ENCODE peak calls at places on chromosomes 4 and X, in nine cellular contexts. One of them, this sample, is unnamed.

GRCh38 chr4:165381821-165382373 is 3.1 kb downstream of the CPE start:
- DNase-seq in endodermal cell: no peak
- DNase-seq in tibial nerve: no peak
- DNase-seq in ovary: no peak
- DNase-seq in gastrocnemius medialis: no peak
- DNase-seq in GM06990: no peak
- DNase-seq in activated CD8-positive, alpha-beta T cell treated with anti-CD3 and anti-CD28 coated beads for 36 hours: no peak
- DNase-seq in osteocyte: no peak
- DNase-seq in CD8-positive, alpha-beta T cell: no peak
- DNase-seq in this sample: no peak

GRCh38 chrX:47247206-47247998 is 14.6 kb downstream of the USP11 start:
- DNase-seq in endodermal cell: no peak
- DNase-seq in tibial nerve: no peak
- DNase-seq in ovary: no peak
- DNase-seq in gastrocnemius medialis: no peak
- DNase-seq in GM06990: no peak
- DNase-seq in activated CD8-positive, alpha-beta T cell treated with anti-CD3 and anti-CD28 coated beads for 36 hours: peak
- DNase-seq in osteocyte: no peak
- DNase-seq in CD8-positive, alpha-beta T cell: no peak
- DNase-seq in this sample: no peak

GRCh38 chr4:176755001-176755400 is 37.7 kb downstream of the VEGFC start:
- DNase-seq in endodermal cell: no peak
- DNase-seq in tibial nerve: no peak
- DNase-seq in ovary: no peak
- DNase-seq in gastrocnemius medialis: no peak
- DNase-seq in GM06990: no peak
- DNase-seq in activated CD8-positive, alpha-beta T cell treated with anti-CD3 and anti-CD28 coated beads for 36 hours: no peak
- DNase-seq in osteocyte: no peak
- DNase-seq in CD8-positive, alpha-beta T cell: no peak
- DNase-seq in this sample: no peak

GRCh38 chr4:165631912-165632311 is 241.1 kb upstream of the TLL1 start:
- DNase-seq in endodermal cell: no peak
- DNase-seq in tibial nerve: no peak
- DNase-seq in ovary: no peak
- DNase-seq in gastrocnemius medialis: no peak
- DNase-seq in GM06990: no peak
- DNase-seq in activated CD8-positive, alpha-beta T cell treated with anti-CD3 and anti-CD28 coated beads for 36 hours: no peak
- DNase-seq in osteocyte: no peak
- DNase-seq in CD8-positive, alpha-beta T cell: no peak
- DNase-seq in this sample: no peak

GRCh38 chr4:84826681-84827080 is 139.8 kb downstream of the WDFY3 start:
- DNase-seq in endodermal cell: no peak
- DNase-seq in tibial nerve: no peak
- DNase-seq in ovary: no peak
- DNase-seq in gastrocnemius medialis: no peak
- DNase-seq in GM06990: no peak
- DNase-seq in activated CD8-positive, alpha-beta T cell treated with anti-CD3 and anti-CD28 coated beads for 36 hours: no peak
- DNase-seq in osteocyte: no peak
- DNase-seq in CD8-positive, alpha-beta T cell: no peak
- DNase-seq in this sample: no peak

GRCh38 chr4:53128959-53129358 is 236.9 kb downstream of the SCFD2 start:
- DNase-seq in endodermal cell: no peak
- DNase-seq in tibial nerve: peak
- DNase-seq in ovary: peak
- DNase-seq in gastrocnemius medialis: no peak
- DNase-seq in GM06990: no peak
- DNase-seq in activated CD8-positive, alpha-beta T cell treated with anti-CD3 and anti-CD28 coated beads for 36 hours: no peak
- DNase-seq in osteocyte: no peak
- DNase-seq in CD8-positive, alpha-beta T cell: no peak
- DNase-seq in this sample: no peak

GRCh38 chr4:123631699-123632098 is 235.1 kb downstream of the SPRY1 start:
- DNase-seq in endodermal cell: no peak
- DNase-seq in tibial nerve: no peak
- DNase-seq in ovary: no peak
- DNase-seq in gastrocnemius medialis: no peak
- DNase-seq in GM06990: no peak
- DNase-seq in activated CD8-positive, alpha-beta T cell treated with anti-CD3 and anti-CD28 coated beads for 36 hours: no peak
- DNase-seq in osteocyte: no peak
- DNase-seq in CD8-positive, alpha-beta T cell: no peak
- DNase-seq in this sample: no peak

GRCh38 chr4:152735302-152735917 is 44.1 kb downstream of the TIGD4 start:
- DNase-seq in endodermal cell: no peak
- DNase-seq in tibial nerve: no peak
- DNase-seq in ovary: no peak
- DNase-seq in gastrocnemius medialis: no peak
- DNase-seq in GM06990: peak
- DNase-seq in activated CD8-positive, alpha-beta T cell treated with anti-CD3 and anti-CD28 coated beads for 36 hours: no peak
- DNase-seq in osteocyte: no peak
- DNase-seq in CD8-positive, alpha-beta T cell: no peak
- DNase-seq in this sample: no peak

GRCh38 chrX:16695079-16695676 is 17.3 kb downstream of the CTPS2 start:
- DNase-seq in endodermal cell: peak
- DNase-seq in tibial nerve: peak
- DNase-seq in ovary: peak
- DNase-seq in gastrocnemius medialis: peak
- DNase-seq in GM06990: no peak
- DNase-seq in activated CD8-positive, alpha-beta T cell treated with anti-CD3 and anti-CD28 coated beads for 36 hours: peak
- DNase-seq in osteocyte: peak
- DNase-seq in CD8-positive, alpha-beta T cell: peak
- DNase-seq in this sample: no peak

GRCh38 chrX:136538811-136539210 is 6.8 kb downstream of the VGLL1 start:
- DNase-seq in endodermal cell: no peak
- DNase-seq in tibial nerve: no peak
- DNase-seq in ovary: no peak
- DNase-seq in gastrocnemius medialis: no peak
- DNase-seq in GM06990: no peak
- DNase-seq in activated CD8-positive, alpha-beta T cell treated with anti-CD3 and anti-CD28 coated beads for 36 hours: no peak
- DNase-seq in osteocyte: no peak
- DNase-seq in CD8-positive, alpha-beta T cell: no peak
- DNase-seq in this sample: no peak

GRCh38 chrX:119984652-119985051 is 41.1 kb upstream of the NKAP start:
- DNase-seq in endodermal cell: no peak
- DNase-seq in tibial nerve: no peak
- DNase-seq in ovary: no peak
- DNase-seq in gastrocnemius medialis: no peak
- DNase-seq in GM06990: no peak
- DNase-seq in activated CD8-positive, alpha-beta T cell treated with anti-CD3 and anti-CD28 coated beads for 36 hours: no peak
- DNase-seq in osteocyte: no peak
- DNase-seq in CD8-positive, alpha-beta T cell: no peak
- DNase-seq in this sample: no peak

GRCh38 chr4:1743975-1744374 is 22.7 kb downstream of the TACC3 start:
- DNase-seq in endodermal cell: no peak
- DNase-seq in tibial nerve: no peak
- DNase-seq in ovary: no peak
- DNase-seq in gastrocnemius medialis: no peak
- DNase-seq in GM06990: no peak
- DNase-seq in activated CD8-positive, alpha-beta T cell treated with anti-CD3 and anti-CD28 coated beads for 36 hours: no peak
- DNase-seq in osteocyte: no peak
- DNase-seq in CD8-positive, alpha-beta T cell: no peak
- DNase-seq in this sample: no peak

GRCh38 chr4:82213485-82214162 is 160.2 kb downstream of the HNRNPD start:
- DNase-seq in endodermal cell: no peak
- DNase-seq in tibial nerve: no peak
- DNase-seq in ovary: no peak
- DNase-seq in gastrocnemius medialis: no peak
- DNase-seq in GM06990: no peak
- DNase-seq in activated CD8-positive, alpha-beta T cell treated with anti-CD3 and anti-CD28 coated beads for 36 hours: peak
- DNase-seq in osteocyte: no peak
- DNase-seq in CD8-positive, alpha-beta T cell: no peak
- DNase-seq in this sample: no peak

GRCh38 chr4:8830611-8831200 is 40.9 kb downstream of the HMX1 start:
- DNase-seq in endodermal cell: peak
- DNase-seq in tibial nerve: no peak
- DNase-seq in ovary: no peak
- DNase-seq in gastrocnemius medialis: no peak
- DNase-seq in GM06990: no peak
- DNase-seq in activated CD8-positive, alpha-beta T cell treated with anti-CD3 and anti-CD28 coated beads for 36 hours: no peak
- DNase-seq in osteocyte: peak
- DNase-seq in CD8-positive, alpha-beta T cell: no peak
- DNase-seq in this sample: peak

GRCh38 chr4:166724369-166724768 is 509.9 kb downstream of the SPOCK3 start:
- DNase-seq in endodermal cell: no peak
- DNase-seq in tibial nerve: no peak
- DNase-seq in ovary: no peak
- DNase-seq in gastrocnemius medialis: no peak
- DNase-seq in GM06990: no peak
- DNase-seq in activated CD8-positive, alpha-beta T cell treated with anti-CD3 and anti-CD28 coated beads for 36 hours: no peak
- DNase-seq in osteocyte: no peak
- DNase-seq in CD8-positive, alpha-beta T cell: no peak
- DNase-seq in this sample: no peak

GRCh38 chr4:188162698-188163097 is 23.5 kb downstream of the TRIML1 start:
- DNase-seq in endodermal cell: no peak
- DNase-seq in tibial nerve: no peak
- DNase-seq in ovary: no peak
- DNase-seq in gastrocnemius medialis: no peak
- DNase-seq in GM06990: no peak
- DNase-seq in activated CD8-positive, alpha-beta T cell treated with anti-CD3 and anti-CD28 coated beads for 36 hours: no peak
- DNase-seq in osteocyte: no peak
- DNase-seq in CD8-positive, alpha-beta T cell: no peak
- DNase-seq in this sample: no peak

DNA sequence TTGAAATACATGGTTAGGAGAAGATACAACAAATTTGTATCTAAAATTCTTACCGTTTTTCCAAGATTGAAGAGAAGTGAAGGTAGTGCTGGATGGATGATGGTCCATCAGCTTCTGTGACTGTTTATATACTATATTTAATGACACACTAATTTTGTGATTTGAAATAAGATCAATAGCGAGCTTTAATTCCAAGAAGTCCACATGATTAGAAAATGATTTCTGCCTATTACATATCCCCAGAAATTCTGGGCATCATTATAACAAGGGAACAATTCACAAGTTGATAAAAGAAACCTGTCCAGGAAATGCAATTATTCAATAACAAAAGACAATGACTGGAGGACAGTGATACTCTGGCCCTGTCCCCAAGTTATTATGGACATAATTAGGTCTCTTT is at the start of gene CSN2:
- DNase-seq in endodermal cell: no peak
- DNase-seq in tibial nerve: no peak
- DNase-seq in ovary: no peak
- DNase-seq in gastrocnemius medialis: no peak
- DNase-seq in GM06990: no peak
- DNase-seq in activated CD8-positive, alpha-beta T cell treated with anti-CD3 and anti-CD28 coated beads for 36 hours: no peak
- DNase-seq in osteocyte: no peak
- DNase-seq in CD8-positive, alpha-beta T cell: no peak
- DNase-seq in this sample: no peak
- TF ChIP-seq CTCF in endodermal cell: no peak
- TF ChIP-seq CTCF in tibial nerve: no peak
- TF ChIP-seq CTCF in ovary: no peak
- TF ChIP-seq CTCF in gastrocnemius medialis: no peak
- TF ChIP-seq CTCF in GM06990: no peak
- TF ChIP-seq CTCF in activated CD8-positive, alpha-beta T cell treated with anti-CD3 and anti-CD28 coated beads for 36 hours: no peak
- TF ChIP-seq CTCF in osteocyte: no peak
- TF ChIP-seq CTCF in CD8-positive, alpha-beta T cell: no peak
- TF ChIP-seq CTCF in this sample: no peak

GRCh38 chr4:146577111-146577510 is 55.4 kb upstream of the SLC10A7 start:
- DNase-seq in endodermal cell: no peak
- DNase-seq in tibial nerve: no peak
- DNase-seq in ovary: no peak
- DNase-seq in gastrocnemius medialis: no peak
- DNase-seq in GM06990: no peak
- DNase-seq in activated CD8-positive, alpha-beta T cell treated with anti-CD3 and anti-CD28 coated beads for 36 hours: no peak
- DNase-seq in osteocyte: no peak
- DNase-seq in CD8-positive, alpha-beta T cell: no peak
- DNase-seq in this sample: no peak

GRCh38 chr4:146585761-146586333 is 52.8 kb upstream of the POU4F2 start:
- DNase-seq in endodermal cell: no peak
- DNase-seq in tibial nerve: no peak
- DNase-seq in ovary: no peak
- DNase-seq in gastrocnemius medialis: no peak
- DNase-seq in GM06990: no peak
- DNase-seq in activated CD8-positive, alpha-beta T cell treated with anti-CD3 and anti-CD28 coated beads for 36 hours: no peak
- DNase-seq in osteocyte: no peak
- DNase-seq in CD8-positive, alpha-beta T cell: no peak
- DNase-seq in this sample: no peak

DNA sequence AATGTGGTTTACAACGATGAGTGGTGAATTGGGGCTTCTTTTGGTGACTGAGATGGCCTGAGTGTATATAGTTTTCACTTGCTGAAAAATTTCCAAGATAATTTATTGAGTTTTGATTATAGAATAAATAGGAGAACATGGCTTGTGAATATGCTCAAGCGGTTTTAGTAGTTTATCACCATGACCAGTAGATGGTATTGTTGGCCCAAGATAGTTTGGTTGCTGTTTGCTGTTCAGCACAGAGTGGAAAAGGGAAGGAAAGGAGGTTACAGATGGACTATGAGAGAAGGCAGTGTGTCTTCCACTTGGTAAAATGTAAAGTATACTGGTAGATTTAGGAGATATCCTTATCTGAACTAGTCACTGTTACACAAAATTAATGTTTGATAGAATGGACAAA is 55.8 kb upstream of the POU4F2 start:
- DNase-seq in endodermal cell: no peak
- DNase-seq in tibial nerve: no peak
- DNase-seq in ovary: no peak
- DNase-seq in gastrocnemius medialis: no peak
- DNase-seq in GM06990: no peak
- DNase-seq in activated CD8-positive, alpha-beta T cell treated with anti-CD3 and anti-CD28 coated beads for 36 hours: no peak
- DNase-seq in osteocyte: no peak
- DNase-seq in CD8-positive, alpha-beta T cell: no peak
- DNase-seq in this sample: no peak
- TF ChIP-seq CTCF in endodermal cell: peak
- TF ChIP-seq CTCF in tibial nerve: no peak
- TF ChIP-seq CTCF in ovary: no peak
- TF ChIP-seq CTCF in gastrocnemius medialis: no peak
- TF ChIP-seq CTCF in GM06990: no peak
- TF ChIP-seq CTCF in activated CD8-positive, alpha-beta T cell treated with anti-CD3 and anti-CD28 coated beads for 36 hours: no peak
- TF ChIP-seq CTCF in osteocyte: no peak
- TF ChIP-seq CTCF in CD8-positive, alpha-beta T cell: no peak
- TF ChIP-seq CTCF in this sample: no peak

DNA sequence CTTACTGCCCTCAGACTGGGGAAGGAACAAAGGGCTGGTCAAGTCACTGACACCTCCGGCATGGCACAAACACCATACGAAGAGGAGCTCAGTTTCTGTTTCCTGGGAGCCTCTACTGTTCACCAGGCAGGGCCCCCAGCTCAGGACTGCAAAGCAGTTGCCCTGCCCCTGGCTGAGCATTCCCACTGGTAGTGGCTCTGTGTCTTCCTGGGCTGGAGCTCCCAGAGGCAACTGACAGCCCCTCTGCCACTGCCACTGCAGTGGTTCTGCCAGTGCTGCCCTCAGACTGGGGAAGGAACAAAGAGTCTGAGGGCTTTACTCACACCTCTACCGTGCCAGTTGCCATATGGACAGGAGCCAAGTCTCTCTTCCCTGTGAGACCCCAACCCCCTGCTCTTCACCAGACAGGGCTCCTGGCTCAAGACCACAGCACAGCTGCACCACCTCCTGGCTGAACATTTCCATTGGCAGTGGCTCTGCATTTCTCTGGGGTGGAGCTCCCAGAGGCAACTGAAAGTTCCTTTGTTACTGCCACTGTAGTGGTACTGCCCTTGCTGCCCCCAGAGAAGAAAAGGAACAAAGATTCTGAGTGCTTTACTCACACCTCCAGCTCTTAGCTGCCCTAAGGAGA is 67.9 kb downstream of the SMARCA5 start:
- DNase-seq in endodermal cell: peak
- DNase-seq in tibial nerve: no peak
- DNase-seq in ovary: no peak
- DNase-seq in gastrocnemius medialis: no peak
- DNase-seq in GM06990: no peak
- DNase-seq in activated CD8-positive, alpha-beta T cell treated with anti-CD3 and anti-CD28 coated beads for 36 hours: no peak
- DNase-seq in osteocyte: no peak
- DNase-seq in CD8-positive, alpha-beta T cell: no peak
- DNase-seq in this sample: no peak
- TF ChIP-seq CTCF in endodermal cell: peak
- TF ChIP-seq CTCF in tibial nerve: no peak
- TF ChIP-seq CTCF in ovary: no peak
- TF ChIP-seq CTCF in gastrocnemius medialis: no peak
- TF ChIP-seq CTCF in GM06990: no peak
- TF ChIP-seq CTCF in activated CD8-positive, alpha-beta T cell treated with anti-CD3 and anti-CD28 coated beads for 36 hours: no peak
- TF ChIP-seq CTCF in osteocyte: no peak
- TF ChIP-seq CTCF in CD8-positive, alpha-beta T cell: no peak
- TF ChIP-seq CTCF in this sample: no peak

GRCh38 chr4:14545796-14546195 is 456.5 kb upstream of the CPEB2 start:
- DNase-seq in endodermal cell: no peak
- DNase-seq in tibial nerve: no peak
- DNase-seq in ovary: no peak
- DNase-seq in gastrocnemius medialis: no peak
- DNase-seq in GM06990: no peak
- DNase-seq in activated CD8-positive, alpha-beta T cell treated with anti-CD3 and anti-CD28 coated beads for 36 hours: no peak
- DNase-seq in osteocyte: no peak
- DNase-seq in CD8-positive, alpha-beta T cell: no peak
- DNase-seq in this sample: no peak
- TF ChIP-seq CTCF in endodermal cell: no peak
- TF ChIP-seq CTCF in tibial nerve: no peak
- TF ChIP-seq CTCF in ovary: no peak
- TF ChIP-seq CTCF in gastrocnemius medialis: no peak
- TF ChIP-seq CTCF in GM06990: no peak
- TF ChIP-seq CTCF in activated CD8-positive, alpha-beta T cell treated with anti-CD3 and anti-CD28 coated beads for 36 hours: no peak
- TF ChIP-seq CTCF in osteocyte: no peak
- TF ChIP-seq CTCF in CD8-positive, alpha-beta T cell: no peak
- TF ChIP-seq CTCF in this sample: no peak

This sample was measured in dorsolateral prefrontal cortex.